ENCODE peak calls at places on chromosomes 16 and 17, in six cellular contexts. One of them, this sample, is unnamed.

GRCh38 chr17:2172447-2172938 is 117.6 kb downstream of the HIC1 start:
- DNase-seq in iris pigment epithelial cell: peak; percentile 89
- DNase-seq in Calu3: no peak
- DNase-seq in COR-L47: no peak
- DNase-seq in HS-5: peak; percentile 54
- DNase-seq in NCI-H1436 treated with DMSO at 0.1 percent for 48 hours: no peak
- DNase-seq in this sample: peak; percentile 93

GRCh38 chr16:3999479-3999868 is 116.8 kb downstream of the ADCY9 start:
- DNase-seq in NCI-H1436 treated with DMSO at 0.1 percent for 48 hours: no peak
- DNase-seq in COR-L47: no peak
- DNase-seq in iris pigment epithelial cell: peak; percentile 74
- DNase-seq in Calu3: no peak
- DNase-seq in HS-5: no peak
- DNase-seq in this sample: peak; percentile 34

GRCh38 chr17:34797724-34798123 is 163.5 kb downstream of the CCT6B start:
- DNase-seq in COR-L47: no peak
- DNase-seq in NCI-H1436 treated with DMSO at 0.1 percent for 48 hours: no peak
- DNase-seq in iris pigment epithelial cell: peak; percentile 6
- DNase-seq in Calu3: peak; percentile 36
- DNase-seq in HS-5: no peak
- DNase-seq in this sample: peak; percentile 25

GRCh38 chr17:5819396-5819795 is 235.1 kb upstream of the NLRP1 start:
- DNase-seq in HS-5: no peak
- DNase-seq in iris pigment epithelial cell: no peak
- DNase-seq in COR-L47: no peak
- DNase-seq in Calu3: no peak
- DNase-seq in NCI-H1436 treated with DMSO at 0.1 percent for 48 hours: no peak
- DNase-seq in this sample: peak; percentile 35

GRCh38 chr17:76556759-76557367 is 17.0 kb downstream of the PRCD start:
- DNase-seq in Calu3: no peak
- DNase-seq in NCI-H1436 treated with DMSO at 0.1 percent for 48 hours: no peak
- DNase-seq in COR-L47: no peak
- DNase-seq in HS-5: no peak
- DNase-seq in iris pigment epithelial cell: peak; percentile 63
- DNase-seq in this sample: peak; percentile 63

GRCh38 chr17:4593021-4593797 is 8.9 kb downstream of the SMTNL2 start:
- DNase-seq in iris pigment epithelial cell: no peak
- DNase-seq in NCI-H1436 treated with DMSO at 0.1 percent for 48 hours: no peak
- DNase-seq in COR-L47: no peak
- DNase-seq in Calu3: no peak
- DNase-seq in HS-5: no peak
- DNase-seq in this sample: no peak

GRCh38 chr16:66476328-66477027 is 49.4 kb downstream of the BEAN1 start:
- DNase-seq in iris pigment epithelial cell: no peak
- DNase-seq in HS-5: no peak
- DNase-seq in Calu3: peak; percentile 61
- DNase-seq in COR-L47: no peak
- DNase-seq in NCI-H1436 treated with DMSO at 0.1 percent for 48 hours: no peak
- DNase-seq in this sample: no peak

GRCh38 chr16:66275795-66276428 is 90.6 kb upstream of the CDH5 start:
- DNase-seq in NCI-H1436 treated with DMSO at 0.1 percent for 48 hours: no peak
- DNase-seq in iris pigment epithelial cell: peak; percentile 74
- DNase-seq in Calu3: peak; percentile 84
- DNase-seq in HS-5: no peak
- DNase-seq in COR-L47: peak; percentile 39
- DNase-seq in this sample: peak; percentile 73

GRCh38 chr17:43042025-43042424 is 17.0 kb downstream of the RND2 start:
- DNase-seq in HS-5: no peak
- DNase-seq in iris pigment epithelial cell: peak; percentile 1
- DNase-seq in NCI-H1436 treated with DMSO at 0.1 percent for 48 hours: no peak
- DNase-seq in Calu3: no peak
- DNase-seq in COR-L47: no peak
- DNase-seq in this sample: no peak

This sample was measured in ELR.